ENCODE peak calls at places on chromosomes 3 and 15, in five cellular contexts. One of them, this sample, is unnamed.

GRCh38 chr3:21330293-21330692 is 420.7 kb downstream of the ZNF385D start:
- DNase-seq in HepG2: no peak
- DNase-seq in SK-N-SH: no peak
- DNase-seq in GM12878: peak
- DNase-seq in K562: no peak
- DNase-seq in this sample: no peak

GRCh38 chr3:148642616-148643015 is 55.1 kb upstream of the AGTR1 start:
- DNase-seq in SK-N-SH: no peak
- DNase-seq in GM12878: no peak
- DNase-seq in K562: no peak
- DNase-seq in HepG2: no peak
- DNase-seq in this sample: no peak

GRCh38 chr15:92268900-92269299 is 124.8 kb upstream of the ST8SIA2 start:
- DNase-seq in SK-N-SH: no peak
- DNase-seq in K562: no peak
- DNase-seq in GM12878: no peak
- DNase-seq in HepG2: no peak
- DNase-seq in this sample: no peak

GRCh38 chr3:178646205-178646604 is 110.0 kb downstream of the KCNMB2 start:
- DNase-seq in SK-N-SH: peak
- DNase-seq in K562: no peak
- DNase-seq in HepG2: no peak
- DNase-seq in GM12878: no peak
- DNase-seq in this sample: no peak

GRCh38 chr3:194715022-194715800 is 29.5 kb downstream of the FAM43A start:
- DNase-seq in K562: no peak
- DNase-seq in HepG2: no peak
- DNase-seq in SK-N-SH: no peak
- DNase-seq in GM12878: no peak
- DNase-seq in this sample: no peak

GRCh38 chr15:97600190-97600589 is 360.3 kb upstream of the ARRDC4 start:
- DNase-seq in K562: no peak
- DNase-seq in SK-N-SH: no peak
- DNase-seq in GM12878: no peak
- DNase-seq in HepG2: no peak
- DNase-seq in this sample: no peak

GRCh38 chr15:68994149-68994548 is 20.3 kb upstream of the NOX5 start:
- DNase-seq in GM12878: no peak
- DNase-seq in SK-N-SH: no peak
- DNase-seq in K562: no peak
- DNase-seq in HepG2: no peak
- DNase-seq in this sample: no peak

GRCh38 chr15:57751177-57751800 is 44.8 kb downstream of the POLR2M start:
- DNase-seq in SK-N-SH: peak
- DNase-seq in GM12878: no peak
- DNase-seq in K562: no peak
- DNase-seq in HepG2: peak
- DNase-seq in this sample: peak

GRCh38 chr3:31891876-31892455 is 89.1 kb downstream of the OSBPL10 start:
- DNase-seq in K562: no peak
- DNase-seq in HepG2: no peak
- DNase-seq in GM12878: no peak
- DNase-seq in SK-N-SH: no peak
- DNase-seq in this sample: no peak

GRCh38 chr3:51393096-51393495 is 2.0 kb downstream of the RBM15B start:
- DNase-seq in GM12878: no peak
- DNase-seq in K562: no peak
- DNase-seq in HepG2: no peak
- DNase-seq in SK-N-SH: no peak
- DNase-seq in this sample: no peak

GRCh38 chr3:42176635-42177034 is 85.5 kb downstream of the TRAK1 start:
- DNase-seq in HepG2: no peak
- DNase-seq in GM12878: no peak
- DNase-seq in SK-N-SH: no peak
- DNase-seq in K562: no peak
- DNase-seq in this sample: no peak

GRCh38 chr3:21435871-21436270 is 315.1 kb downstream of the ZNF385D start:
- DNase-seq in HepG2: no peak
- DNase-seq in K562: no peak
- DNase-seq in SK-N-SH: no peak
- DNase-seq in GM12878: no peak
- DNase-seq in this sample: no peak

GRCh38 chr15:101128191-101128590 is 123.7 kb downstream of the CHSY1 start:
- DNase-seq in GM12878: no peak
- DNase-seq in K562: no peak
- DNase-seq in SK-N-SH: no peak
- DNase-seq in HepG2: no peak
- DNase-seq in this sample: no peak

GRCh38 chr3:160368804-160369203 is 30.2 kb downstream of the IFT80 start:
- DNase-seq in HepG2: no peak
- DNase-seq in SK-N-SH: no peak
- DNase-seq in K562: no peak
- DNase-seq in GM12878: no peak
- DNase-seq in this sample: no peak

GRCh38 chr3:168249048-168249538 is 153.4 kb upstream of the GOLIM4 start:
- DNase-seq in SK-N-SH: no peak
- DNase-seq in GM12878: no peak
- DNase-seq in K562: no peak
- DNase-seq in HepG2: no peak
- DNase-seq in this sample: peak

GRCh38 chr15:62068787-62069170 is 2.0 kb downstream of the C2CD4A start:
- DNase-seq in HepG2: no peak
- DNase-seq in GM12878: no peak
- DNase-seq in SK-N-SH: peak
- DNase-seq in K562: no peak
- DNase-seq in this sample: no peak

GRCh38 chr15:29939404-29939803 is 117.1 kb upstream of the TJP1 start:
- DNase-seq in HepG2: no peak
- DNase-seq in SK-N-SH: no peak
- DNase-seq in K562: no peak
- DNase-seq in GM12878: no peak
- DNase-seq in this sample: no peak

GRCh38 chr3:17738921-17739320 is 3.5 kb downstream of the TBC1D5 start:
- DNase-seq in K562: no peak
- DNase-seq in GM12878: no peak
- DNase-seq in SK-N-SH: no peak
- DNase-seq in HepG2: no peak
- DNase-seq in this sample: no peak

GRCh38 chr3:58492385-58492970 is 582 bp downstream of the KCTD6 start:
- DNase-seq in SK-N-SH: peak
- DNase-seq in GM12878: no peak
- DNase-seq in HepG2: no peak
- DNase-seq in K562: no peak
- DNase-seq in this sample: no peak

GRCh38 chr3:129794319-129795201 is 99.0 kb downstream of the TMCC1 start:
- DNase-seq in K562: no peak
- DNase-seq in HepG2: peak
- DNase-seq in SK-N-SH: peak
- DNase-seq in GM12878: no peak
- DNase-seq in this sample: peak

GRCh38 chr3:57821765-57822164 is 65.7 kb downstream of the SLMAP start:
- DNase-seq in GM12878: no peak
- DNase-seq in K562: no peak
- DNase-seq in SK-N-SH: no peak
- DNase-seq in HepG2: no peak
- DNase-seq in this sample: no peak

GRCh38 chr3:111151438-111151837 is 79.8 kb downstream of the NECTIN3 start:
- DNase-seq in SK-N-SH: no peak
- DNase-seq in K562: no peak
- DNase-seq in GM12878: no peak
- DNase-seq in HepG2: peak
- DNase-seq in this sample: no peak

GRCh38 chr3:127389913-127390312 is 102.1 kb upstream of the PRR20G start:
- DNase-seq in SK-N-SH: no peak
- DNase-seq in HepG2: no peak
- DNase-seq in GM12878: no peak
- DNase-seq in K562: no peak
- DNase-seq in this sample: no peak
- TF ChIP-seq FOXM1 in SK-N-SH: no peak
- TF ChIP-seq FOXM1 in HepG2: no peak
- TF ChIP-seq FOXM1 in GM12878: no peak
- TF ChIP-seq FOXM1 in K562: no peak
- TF ChIP-seq FOXM1 in this sample: no peak

DNA sequence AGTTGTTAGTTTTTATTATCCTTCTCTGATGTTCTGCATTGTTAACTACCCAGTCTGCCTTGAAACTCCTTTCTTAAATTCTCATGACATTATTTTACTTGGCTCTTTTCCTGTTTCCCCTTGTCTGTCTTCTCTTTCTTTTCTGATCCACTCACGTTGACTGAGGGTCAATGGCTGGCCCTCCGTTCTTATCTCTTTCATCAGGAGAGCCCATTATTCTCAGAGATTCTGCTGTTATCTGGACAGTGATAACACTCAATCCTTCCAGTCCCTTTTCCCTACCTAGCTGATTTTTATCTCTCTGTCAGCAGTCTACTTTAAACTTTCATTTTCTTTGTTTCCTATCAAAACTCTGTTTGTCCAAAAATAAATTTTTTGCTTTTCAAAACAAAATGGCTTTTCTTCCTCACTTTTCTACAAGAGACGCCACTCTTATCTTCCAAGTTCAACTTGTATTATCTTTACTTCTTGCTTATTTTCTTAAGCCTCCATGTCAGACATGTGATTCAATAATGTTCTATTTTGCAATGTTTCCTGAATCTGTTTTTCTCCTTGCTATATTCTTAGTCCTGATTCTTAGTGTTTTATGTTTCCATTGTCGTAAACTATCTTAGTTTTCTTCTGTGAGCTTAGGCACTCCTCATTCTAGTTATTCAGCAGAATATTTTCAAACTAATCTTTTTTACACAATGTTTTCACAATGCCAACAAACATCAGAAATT is 120.2 kb downstream of the NEDD4 start:
- DNase-seq in SK-N-SH: peak
- DNase-seq in GM12878: no peak
- DNase-seq in HepG2: no peak
- DNase-seq in K562: no peak
- DNase-seq in this sample: no peak
- TF ChIP-seq FOXM1 in SK-N-SH: no peak
- TF ChIP-seq FOXM1 in GM12878: no peak
- TF ChIP-seq FOXM1 in HepG2: no peak
- TF ChIP-seq FOXM1 in K562: no peak
- TF ChIP-seq FOXM1 in this sample: no peak

GRCh38 chr3:76061654-76062053 is 276.3 kb upstream of the ZNF717 start:
- DNase-seq in K562: no peak
- DNase-seq in SK-N-SH: no peak
- DNase-seq in GM12878: no peak
- DNase-seq in HepG2: no peak
- DNase-seq in this sample: no peak

GRCh38 chr3:76063811-76064210 is 278.5 kb upstream of the ZNF717 start:
- DNase-seq in HepG2: no peak
- DNase-seq in K562: no peak
- DNase-seq in GM12878: no peak
- DNase-seq in SK-N-SH: no peak
- DNase-seq in this sample: no peak

GRCh38 chr3:76063019-76063418 is 277.7 kb upstream of the ZNF717 start:
- DNase-seq in SK-N-SH: no peak
- DNase-seq in GM12878: no peak
- DNase-seq in HepG2: no peak
- DNase-seq in K562: no peak
- DNase-seq in this sample: no peak

GRCh38 chr3:76065975-76066374 is 280.6 kb upstream of the ZNF717 start:
- DNase-seq in SK-N-SH: no peak
- DNase-seq in GM12878: no peak
- DNase-seq in HepG2: no peak
- DNase-seq in K562: no peak
- DNase-seq in this sample: no peak
- TF ChIP-seq FOXM1 in SK-N-SH: no peak
- TF ChIP-seq FOXM1 in GM12878: no peak
- TF ChIP-seq FOXM1 in HepG2: no peak
- TF ChIP-seq FOXM1 in K562: no peak
- TF ChIP-seq FOXM1 in this sample: no peak

DNA sequence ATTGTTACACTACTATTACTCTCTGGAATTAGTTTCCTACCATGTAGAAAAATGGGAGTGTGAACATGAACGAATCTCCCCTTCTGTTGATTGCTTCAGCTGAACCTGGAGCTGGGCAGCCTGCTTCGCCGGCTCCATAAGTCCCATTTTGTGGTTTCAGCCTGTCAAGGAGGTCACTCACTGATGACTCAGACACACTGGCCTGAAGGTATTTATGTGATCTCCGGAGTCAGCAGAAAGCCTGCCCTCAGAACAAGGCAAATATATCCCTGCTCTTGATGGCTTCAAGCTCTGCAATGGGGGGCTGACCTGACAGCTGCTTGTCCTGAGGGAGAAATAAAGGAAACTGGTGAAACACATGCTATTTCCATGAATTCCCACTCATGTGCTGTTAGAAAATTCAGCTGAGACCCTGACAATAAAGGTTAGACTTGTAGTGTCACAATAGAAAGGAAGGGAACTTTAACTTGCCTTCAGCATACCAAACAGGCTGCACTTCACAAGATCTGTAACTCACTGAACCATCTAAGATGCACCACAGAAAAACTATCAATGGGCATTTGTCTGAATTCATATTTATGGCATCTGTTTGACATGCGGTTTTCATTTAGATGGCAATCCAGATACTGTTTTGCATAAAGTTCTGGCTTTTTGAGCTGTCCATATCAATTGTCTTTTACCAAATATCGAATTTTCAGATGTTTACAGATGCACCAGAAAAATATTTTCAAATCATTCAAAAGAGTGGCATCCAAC is 282.0 kb upstream of the VEPH1 start:
- DNase-seq in GM12878: no peak
- DNase-seq in HepG2: peak
- DNase-seq in SK-N-SH: peak
- DNase-seq in K562: peak
- DNase-seq in this sample: peak
- TF ChIP-seq FOXM1 in GM12878: no peak
- TF ChIP-seq FOXM1 in HepG2: no peak
- TF ChIP-seq FOXM1 in SK-N-SH: peak
- TF ChIP-seq FOXM1 in K562: no peak
- TF ChIP-seq FOXM1 in this sample: no peak

GRCh38 chr3:98734311-98734710 is 28.8 kb upstream of the ST3GAL6 start:
- DNase-seq in GM12878: no peak
- DNase-seq in HepG2: no peak
- DNase-seq in K562: no peak
- DNase-seq in SK-N-SH: no peak
- DNase-seq in this sample: no peak
- TF ChIP-seq FOXM1 in GM12878: no peak
- TF ChIP-seq FOXM1 in HepG2: no peak
- TF ChIP-seq FOXM1 in K562: no peak
- TF ChIP-seq FOXM1 in SK-N-SH: no peak
- TF ChIP-seq FOXM1 in this sample: no peak

GRCh38 chr15:46416544-46416943 is 781.7 kb downstream of the SQOR start:
- DNase-seq in GM12878: no peak
- DNase-seq in K562: no peak
- DNase-seq in SK-N-SH: no peak
- DNase-seq in HepG2: no peak
- DNase-seq in this sample: no peak
- TF ChIP-seq FOXM1 in GM12878: no peak
- TF ChIP-seq FOXM1 in K562: no peak
- TF ChIP-seq FOXM1 in SK-N-SH: no peak
- TF ChIP-seq FOXM1 in HepG2: no peak
- TF ChIP-seq FOXM1 in this sample: no peak

GRCh38 chr15:33089878-33090757 is 104.4 kb downstream of the FMN1 start:
- DNase-seq in HepG2: no peak
- DNase-seq in K562: no peak
- DNase-seq in GM12878: no peak
- DNase-seq in SK-N-SH: no peak
- DNase-seq in this sample: no peak
- TF ChIP-seq FOXM1 in HepG2: no peak
- TF ChIP-seq FOXM1 in K562: no peak
- TF ChIP-seq FOXM1 in GM12878: no peak
- TF ChIP-seq FOXM1 in SK-N-SH: no peak
- TF ChIP-seq FOXM1 in this sample: no peak

GRCh38 chr3:155352900-155353490 is 59.5 kb upstream of the STRIT1 start:
- DNase-seq in K562: no peak
- DNase-seq in SK-N-SH: peak
- DNase-seq in HepG2: peak
- DNase-seq in GM12878: no peak
- DNase-seq in this sample: peak
- TF ChIP-seq FOXM1 in K562: no peak
- TF ChIP-seq FOXM1 in SK-N-SH: no peak
- TF ChIP-seq FOXM1 in HepG2: no peak
- TF ChIP-seq FOXM1 in GM12878: no peak
- TF ChIP-seq FOXM1 in this sample: no peak